ENCODE peak calls at places on chromosome 14, in eight cellular contexts. N is A549; E is MM.1S; B is ovary; R is CD8-positive, alpha-beta T cell; C is CD4-positive, CD25-positive, alpha-beta regulatory T cell; H is A673; T is heart left ventricle. D is an unnamed sample. For H3K9me3, the result is how much of the 10 kb centered on the place peaks cover.

GRCh38 chr14:85350667-85351066 is 179.3 kb upstream of the FLRT2 start:
- DNase-seq in C (no peak), T (no peak), R (no peak), H (no peak), E (no peak), B (no peak), N (no peak), D (no peak)

GRCh38 chr14:47425302-47425701 is 250.1 kb downstream of the MDGA2 start:
- DNase-seq in T (no peak), B (no peak), C (no peak), E (no peak), N (no peak), R (no peak), H (no peak), D (no peak)

GRCh38 chr14:51068268-51068667 is 26.6 kb downstream of the TRIM9 start:
- DNase-seq in C (no peak), N (no peak), R (no peak), H (no peak), T (no peak), B (no peak), E (no peak), D (no peak)

GRCh38 chr14:37969511-37969979 is 238.2 kb upstream of the SSTR1 start:
- DNase-seq in C (no peak), R (no peak), E (peak), B (no peak), H (no peak), N (no peak), T (no peak), D (no peak)

GRCh38 chr14:76784881-76785280 is 23.6 kb downstream of the VASH1 start:
- DNase-seq in H (peak), E (peak), B (peak), R (peak), T (peak), C (no peak), N (peak), D (peak)

GRCh38 chr14:95885866-95886265 is 9.2 kb downstream of the TUNAR start:
- DNase-seq in N (no peak), T (no peak), H (no peak), B (no peak), E (no peak), R (no peak), C (no peak), D (no peak)

GRCh38 chr14:24330973-24331674 is 3.7 kb downstream of the ADCY4 start:
- DNase-seq in R (no peak), N (no peak), H (no peak), T (peak), C (no peak), E (no peak), B (no peak), D (no peak)

GRCh38 chr14:89165189-89165809 is 251.7 kb downstream of the FOXN3 start:
- DNase-seq in N (no peak), C (no peak), E (peak), T (no peak), H (no peak), R (no peak), B (no peak), D (no peak)

GRCh38 chr14:77790566-77791224 is 9.2 kb upstream of the ADCK1 start:
- DNase-seq in T (no peak), N (no peak), R (no peak), E (no peak), B (no peak), H (no peak), C (no peak), D (no peak)

GRCh38 chr14:89060191-89060590 is 235.7 kb downstream of the TTC8 start:
- DNase-seq in E (no peak), T (no peak), N (no peak), C (no peak), R (no peak), B (no peak), H (no peak), D (no peak)

GRCh38 chr14:83975435-83976222 is 1554.3 kb upstream of the FLRT2 start:
- DNase-seq in E (no peak), T (peak), B (no peak), H (peak), N (no peak), R (no peak), C (no peak), D (no peak)

GRCh38 chr14:106207316-106207715 is 680.9 kb downstream of the TMEM121 start:
- DNase-seq in E (no peak), C (no peak), R (no peak), B (no peak), H (no peak), T (no peak), N (no peak), D (no peak)
- H3K9me3 ChIP-seq in E (under half), C (under half), R (under half), B (under half), H (under half), T (under half), N (under half), D (under half)

DNA sequence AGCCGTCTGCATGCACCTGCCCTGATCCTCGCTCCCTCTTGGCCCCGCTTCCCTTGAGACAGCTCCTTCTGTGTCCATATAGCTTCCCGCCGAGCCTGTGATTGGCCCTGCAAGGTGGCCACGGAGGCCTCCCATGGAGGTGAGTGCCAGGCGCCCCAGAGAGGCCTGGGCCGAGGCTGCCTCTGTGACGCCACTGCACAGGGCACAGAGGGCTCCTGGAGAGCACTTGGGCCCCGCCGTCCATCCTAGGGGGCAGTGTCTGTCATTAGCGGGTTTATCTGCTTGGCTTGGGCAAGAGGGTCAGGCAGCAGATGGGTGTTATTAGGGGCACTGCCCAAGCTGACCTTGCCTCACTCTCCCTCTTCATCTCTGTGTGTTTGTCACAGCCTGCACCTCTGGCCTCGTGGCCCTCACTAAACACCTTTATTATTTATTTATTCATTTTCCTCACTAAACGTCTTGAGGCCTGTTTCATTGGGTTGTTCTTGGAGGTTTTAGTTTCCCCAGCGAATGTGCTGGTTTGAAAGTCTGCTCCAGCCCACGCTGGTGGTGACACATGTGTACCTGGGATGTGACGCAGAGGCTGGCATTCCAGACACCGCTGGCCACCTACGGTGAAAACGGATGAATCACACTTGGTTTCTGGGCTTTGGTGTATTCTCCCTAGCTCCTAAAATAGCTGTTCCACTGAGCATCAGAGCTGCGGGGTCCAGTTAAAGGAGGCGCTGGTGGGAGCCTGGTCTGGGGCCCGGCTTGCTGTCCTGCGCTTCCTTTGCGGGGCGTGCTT is 5.9 kb downstream of the ZFYVE21 start:
- DNase-seq in E (no peak), B (no peak), C (no peak), N (peak), T (no peak), R (no peak), H (no peak), D (no peak)
- H3K27ac ChIP-seq in E (no peak), B (no peak), C (no peak), N (peak), T (no peak), R (no peak), H (no peak), D (no peak)

DNA sequence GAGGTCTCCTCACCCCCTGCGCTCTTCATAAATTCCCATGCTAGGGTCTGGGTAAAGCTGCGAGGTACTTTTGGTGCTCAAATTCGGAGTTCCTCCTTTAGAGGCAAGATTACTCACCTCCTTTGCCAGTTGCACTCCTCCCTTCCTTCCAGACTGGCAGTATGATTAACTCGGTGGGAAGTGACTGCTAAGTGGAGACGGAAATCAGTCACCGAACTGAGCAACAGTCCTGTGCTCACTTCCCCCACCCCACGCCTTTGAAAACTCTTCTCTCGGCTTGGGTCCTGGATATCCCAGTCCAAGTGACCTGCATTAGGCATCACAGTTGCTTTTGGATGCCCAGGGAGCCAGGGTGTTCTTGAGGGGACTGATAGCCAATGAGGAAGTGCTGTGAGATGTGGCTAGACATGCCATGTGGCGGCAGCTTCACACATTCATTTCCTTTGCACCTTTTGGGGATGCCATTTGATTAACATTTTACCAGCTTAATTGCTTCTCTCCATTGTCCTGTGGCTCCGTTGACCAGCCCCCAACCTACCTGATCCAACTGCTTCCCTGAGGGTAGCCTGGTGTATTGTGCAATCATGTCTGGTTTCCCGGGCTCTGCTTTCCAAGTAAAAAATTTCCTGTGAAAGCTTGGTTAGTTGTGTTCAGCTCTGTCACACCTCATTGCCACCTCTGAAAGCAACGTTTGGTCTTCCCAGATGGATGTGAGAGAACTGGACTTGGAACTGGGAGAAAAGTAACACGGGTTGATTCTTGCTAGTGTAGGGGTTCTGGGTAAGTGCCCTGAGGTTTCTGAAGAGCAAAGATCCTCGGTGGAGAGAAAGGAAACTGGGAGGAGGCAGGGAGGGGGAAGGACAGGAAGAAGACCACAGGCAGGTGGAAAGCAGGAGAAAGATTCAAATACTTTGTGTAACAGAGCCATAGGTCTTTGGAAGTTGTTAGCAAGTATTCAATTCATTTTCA is 968 bp downstream of the PNP start:
- DNase-seq in R (peak), H (peak), N (peak), C (peak), E (peak), B (no peak), T (peak), D (peak)
- H3K9me3 ChIP-seq in R (under half), H (under half), N (under half), C (under half), E (under half), B (under half), T (under half), D (under half)

GRCh38 chr14:69313176-69313575 is 53.2 kb downstream of the GALNT16 start:
- DNase-seq in C (no peak), H (no peak), B (no peak), R (no peak), T (no peak), N (no peak), E (no peak), D (no peak)

GRCh38 chr14:69315302-69315701 is 55.3 kb downstream of the GALNT16 start:
- DNase-seq in C (no peak), H (peak), R (no peak), N (peak), E (no peak), T (peak), B (no peak), D (no peak)

GRCh38 chr14:69314327-69314726 is 54.4 kb downstream of the GALNT16 start:
- DNase-seq in R (no peak), T (no peak), H (no peak), E (no peak), C (no peak), B (no peak), N (no peak), D (no peak)

GRCh38 chr14:69316449-69317391 is 56.8 kb downstream of the GALNT16 start:
- DNase-seq in C (no peak), H (no peak), N (peak), B (peak), E (no peak), R (no peak), T (peak), D (no peak)

GRCh38 chr14:69312608-69313007 is 52.6 kb downstream of the GALNT16 start:
- DNase-seq in C (no peak), T (no peak), R (no peak), E (no peak), B (no peak), H (no peak), N (no peak), D (no peak)
- H3K27ac ChIP-seq in C (no peak), T (peak), R (no peak), E (no peak), B (no peak), H (no peak), N (no peak), D (no peak)

GRCh38 chr14:55314449-55314848 is 43.2 kb downstream of the FBXO34 start:
- DNase-seq in B (no peak), R (no peak), E (no peak), C (no peak), T (no peak), N (no peak), H (no peak), D (no peak)
- H3K9me3 ChIP-seq in B (under half), R (under half), E (under half), C (under half), T (under half), N (under half), H (under half), D (under half)

DNA sequence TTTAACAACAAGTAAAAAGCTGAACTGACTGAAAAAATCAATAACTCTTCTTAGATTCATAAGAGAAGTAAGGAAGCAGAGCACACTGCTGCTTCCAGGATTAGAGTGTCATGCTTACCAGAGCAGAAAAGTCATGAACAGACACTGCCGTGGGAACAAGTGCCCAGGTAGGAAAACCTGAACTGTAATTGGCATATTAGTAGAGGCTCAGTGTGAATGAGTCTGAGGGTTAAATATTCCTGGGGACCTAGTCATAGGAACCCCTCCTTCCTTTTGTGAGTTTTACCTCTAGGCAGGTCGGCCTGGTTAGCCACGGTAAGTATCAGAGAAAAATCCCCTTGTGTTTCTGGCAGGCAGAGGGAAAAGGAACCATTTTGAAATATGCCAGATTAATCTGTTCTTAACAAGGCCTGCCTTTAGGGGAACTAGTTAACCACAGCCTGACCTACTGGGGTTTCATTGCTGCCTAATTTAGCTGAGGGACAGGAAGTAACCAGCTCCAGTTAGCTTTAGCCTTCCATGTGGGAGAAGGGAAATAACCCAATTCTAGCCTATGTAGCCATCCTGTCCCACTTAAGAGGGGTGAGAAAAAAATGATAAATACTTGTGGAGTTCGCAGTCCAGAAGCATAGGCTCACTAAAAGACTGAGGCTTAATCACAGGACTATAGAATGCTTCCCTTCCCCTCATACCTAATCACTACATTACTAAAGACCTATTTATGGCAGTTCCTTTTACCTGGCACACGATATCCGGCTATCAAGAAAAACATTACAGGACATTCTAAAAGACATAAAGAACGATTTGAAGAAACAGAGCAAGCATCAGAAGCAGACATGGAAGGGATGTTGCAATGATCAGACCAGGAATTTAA is 22.6 kb downstream of the COX8C start:
- DNase-seq in E (peak), N (no peak), B (no peak), R (no peak), H (no peak), C (no peak), T (no peak), D (no peak)
- H3K27ac ChIP-seq in E (peak), N (no peak), B (no peak), R (no peak), H (no peak), C (no peak), T (no peak), D (no peak)

DNA sequence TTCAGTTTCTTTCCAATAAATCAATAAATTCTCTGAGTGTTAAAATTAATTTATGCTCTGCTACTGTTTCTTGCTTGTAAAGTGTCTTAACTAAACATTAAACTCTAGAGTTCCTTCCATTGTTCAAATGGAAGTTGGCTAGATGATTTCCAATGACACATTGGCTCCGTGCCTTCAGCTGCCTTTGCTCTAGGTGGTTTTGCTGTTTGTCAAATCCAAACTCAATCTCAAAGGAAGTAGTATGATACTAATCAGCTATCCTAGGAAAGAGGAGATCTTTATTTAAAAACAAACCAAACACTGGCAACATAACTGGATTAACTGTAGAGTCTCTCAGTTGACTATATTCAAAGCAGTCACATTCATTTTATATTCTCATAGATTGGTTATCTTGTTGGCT is 356.4 kb downstream of the FOXG1 start:
- DNase-seq in R (no peak), N (no peak), H (no peak), T (no peak), C (no peak), E (no peak), B (no peak), D (no peak)
- H3K9me3 ChIP-seq in R (under half), N (under half), H (under half), T (under half), C (under half), E (under half), B (under half), D (under half)

DNA sequence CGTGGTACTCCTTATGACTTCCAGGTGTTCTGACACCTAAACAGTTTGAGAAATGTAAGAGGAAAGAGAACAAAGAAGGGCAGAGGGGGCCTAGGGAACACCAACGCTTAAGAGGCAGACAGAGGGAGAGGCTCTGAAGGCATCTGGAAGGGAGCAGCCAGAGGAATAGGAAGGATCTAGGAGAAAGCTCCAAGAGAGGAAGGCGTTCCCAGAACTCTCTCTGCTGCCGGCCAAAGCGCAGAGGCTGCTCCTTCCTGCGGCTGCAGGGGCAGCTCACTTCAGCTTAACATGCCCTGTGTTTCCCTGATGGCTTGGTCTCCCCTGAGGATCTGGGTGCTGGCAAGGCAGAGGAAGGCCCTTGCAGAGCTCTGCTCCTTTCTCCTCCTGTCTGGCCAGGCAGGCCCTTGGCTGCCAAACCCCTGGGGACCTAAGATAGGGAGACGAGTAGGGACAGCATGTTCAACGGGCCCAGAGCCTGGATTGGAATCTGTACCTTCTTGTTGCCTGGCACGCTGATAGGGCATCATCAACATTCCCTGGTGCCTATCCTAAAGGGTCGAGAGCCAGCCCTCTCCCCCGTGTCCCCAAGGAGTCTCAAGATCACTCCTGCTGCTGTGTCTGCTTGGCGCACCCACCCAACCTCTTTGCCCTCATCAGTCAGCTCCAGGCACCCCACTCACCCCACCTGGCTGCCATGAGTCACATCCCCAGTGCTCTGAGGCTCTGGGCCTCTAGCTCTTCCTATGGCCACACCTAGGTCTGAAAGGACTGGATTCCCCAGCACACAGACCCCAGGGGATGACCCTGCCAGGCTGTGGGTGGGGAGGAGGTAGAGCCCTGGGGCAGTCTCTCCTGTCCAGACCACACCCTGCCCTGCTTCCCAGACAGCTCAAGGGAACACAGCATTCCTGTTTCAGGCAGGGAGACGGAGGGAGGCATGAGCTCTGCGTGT is 45.6 kb downstream of the LTBP2 start:
- DNase-seq in H (no peak), R (no peak), N (peak), B (no peak), E (no peak), T (peak), C (no peak), D (no peak)
- H3K27ac ChIP-seq in H (no peak), R (no peak), N (peak), B (peak), E (no peak), T (no peak), C (no peak), D (no peak)

GRCh38 chr14:99177046-99177655 is 94.8 kb downstream of the BCL11B start:
- DNase-seq in C (no peak), B (no peak), H (no peak), E (no peak), N (no peak), T (no peak), R (no peak), D (no peak)
- H3K9me3 ChIP-seq in C (under half), B (under half), H (under half), E (under half), N (under half), T (under half), R (under half), D (under half)

GRCh38 chr14:99581371-99581770 is 22.6 kb downstream of the CCDC85C start:
- DNase-seq in R (no peak), T (no peak), H (no peak), N (no peak), E (no peak), B (no peak), C (no peak), D (no peak)
- H3K27ac ChIP-seq in R (no peak), T (no peak), H (no peak), N (peak), E (no peak), B (no peak), C (no peak), D (no peak)